ENCODE peak calls at places on chromosome 10, in seven cellular contexts. J is prostate gland, Z is lung, K is heart right ventricle, P is H7, R is AG10803, X is thyroid gland. A is an unnamed sample.

GRCh38 chr10:1202343-1202742 is 146.2 kb downstream of the WDR37 start:
- DNase-seq in X (no peak), Z (no peak), J (no peak), K (no peak), R (no peak), P (no peak), A (no peak)

GRCh38 chr10:126349096-126349495 is 39.2 kb downstream of the ADAM12 start:
- DNase-seq in X (no peak), J (no peak), Z (no peak), K (no peak), R (peak), P (no peak), A (no peak)

GRCh38 chr10:79004311-79004710 is 64.5 kb upstream of the ZMIZ1 start:
- DNase-seq in X (peak), Z (no peak), J (no peak), R (no peak), K (no peak), P (no peak), A (no peak)

GRCh38 chr10:131641231-131641630 is 259.6 kb upstream of the PPP2R2D start:
- DNase-seq in Z (peak), R (no peak), J (no peak), P (peak), X (no peak), K (no peak), A (no peak)

GRCh38 chr10:100872034-100872791 is 40.5 kb upstream of the SLF2 start:
- DNase-seq in Z (no peak), K (no peak), P (peak), X (no peak), R (no peak), J (no peak), A (peak)

GRCh38 chr10:58666024-58666423 is 153.4 kb downstream of the BICC1 start:
- DNase-seq in J (peak), Z (no peak), X (peak), K (no peak), R (no peak), P (no peak), A (no peak)

GRCh38 chr10:88865281-88865876 is 13.7 kb upstream of the ANKRD22 start:
- DNase-seq in P (no peak), J (peak), X (no peak), Z (no peak), R (no peak), K (no peak), A (no peak)

GRCh38 chr10:45602082-45602730 is 70.4 kb downstream of the ZFAND4 start:
- DNase-seq in R (peak), K (no peak), J (no peak), P (no peak), Z (no peak), X (no peak), A (no peak)

GRCh38 chr10:91617073-91617580 is 15.7 kb downstream of the PPP1R3C start:
- DNase-seq in R (peak), Z (no peak), K (no peak), P (no peak), X (no peak), J (no peak), A (no peak)

GRCh38 chr10:86647773-86648705 is 6.3 kb upstream of the OPN4 start:
- DNase-seq in J (no peak), P (peak), R (no peak), X (no peak), Z (no peak), K (no peak), A (no peak)

GRCh38 chr10:79942261-79943185 is 6.4 kb downstream of the SFTPD start:
- DNase-seq in X (no peak), K (no peak), R (no peak), Z (peak), P (no peak), J (no peak), A (no peak)

GRCh38 chr10:12130237-12130872 is 878 bp downstream of the SEC61A2 start:
- DNase-seq in Z (peak), R (peak), K (peak), J (no peak), P (peak), X (peak), A (no peak)

GRCh38 chr10:3635248-3635647 is 149.8 kb downstream of the KLF6 start:
- DNase-seq in K (no peak), X (no peak), Z (no peak), P (no peak), J (no peak), R (no peak), A (no peak)

GRCh38 chr10:113362645-113363091 is 190.2 kb upstream of the HABP2 start:
- DNase-seq in R (peak), P (no peak), K (no peak), J (no peak), Z (no peak), X (peak), A (no peak)

GRCh38 chr10:100146875-100147665 is 38.8 kb downstream of the ERLIN1 start:
- DNase-seq in R (peak), X (no peak), P (no peak), K (no peak), Z (no peak), J (no peak), A (no peak)

GRCh38 chr10:126924180-126924914 is 19.1 kb downstream of the DOCK1 start:
- DNase-seq in X (no peak), R (no peak), J (no peak), Z (no peak), P (no peak), K (no peak), A (no peak)

GRCh38 chr10:9069136-9069535 is 1014.6 kb downstream of the GATA3 start:
- DNase-seq in K (no peak), R (no peak), J (no peak), P (no peak), Z (no peak), X (no peak), A (no peak)

GRCh38 chr10:78960316-78960800 is 108.4 kb upstream of the ZMIZ1 start:
- DNase-seq in J (peak), P (no peak), X (peak), R (peak), Z (peak), K (peak), A (no peak)

GRCh38 chr10:119028900-119029612 is 458 bp upstream of the NANOS1 start:
- DNase-seq in X (peak), K (peak), R (peak), Z (peak), P (peak), J (peak), A (peak)

GRCh38 chr10:50653142-50653541 is 29.4 kb upstream of the SGMS1 start:
- DNase-seq in X (peak), K (no peak), P (peak), Z (no peak), J (peak), R (peak), A (peak)

GRCh38 chr10:101230185-101230917 is 1.1 kb upstream of the LBX1 start:
- DNase-seq in X (no peak), Z (no peak), J (no peak), K (no peak), P (peak), R (no peak), A (no peak)

GRCh38 chr10:126905776-126906703 is 812 bp downstream of the DOCK1 start:
- DNase-seq in P (peak), K (peak), J (no peak), Z (no peak), X (peak), R (peak), A (no peak)

GRCh38 chr10:131948501-131948900 is 33.2 kb downstream of the BNIP3 start:
- DNase-seq in Z (no peak), K (no peak), P (no peak), X (no peak), J (no peak), R (no peak), A (no peak)

GRCh38 chr10:99395750-99396445 is 34.5 kb downstream of the GOT1 start:
- DNase-seq in R (peak), P (no peak), X (no peak), J (peak), Z (no peak), K (no peak), A (no peak)

GRCh38 chr10:29328988-29329387 is 40.1 kb downstream of the LYZL1 start:
- DNase-seq in Z (no peak), X (no peak), K (peak), R (peak), J (no peak), P (no peak), A (no peak)

GRCh38 chr10:116699049-116699782 is 43.1 kb downstream of the HSPA12A start:
- DNase-seq in J (no peak), P (no peak), Z (no peak), R (no peak), K (peak), X (no peak), A (no peak)

GRCh38 chr10:35056686-35057085 is 33.5 kb downstream of the CUL2 start:
- DNase-seq in R (no peak), P (no peak), J (no peak), Z (no peak), K (no peak), X (no peak), A (no peak)

GRCh38 chr10:114403545-114404161 is 649 bp downstream of the AFAP1L2 start:
- DNase-seq in K (no peak), X (peak), J (no peak), Z (no peak), P (peak), R (no peak), A (no peak)

GRCh38 chr10:100874702-100875483 is 37.9 kb upstream of the SLF2 start:
- DNase-seq in X (no peak), P (no peak), J (no peak), K (no peak), Z (no peak), R (no peak), A (no peak)

GRCh38 chr10:124736491-124737136 is 7.6 kb downstream of the FAM53B start:
- DNase-seq in R (peak), K (peak), X (peak), Z (peak), P (peak), J (peak), A (no peak)

GRCh38 chr10:132305654-132306340 is 2.0 kb downstream of the STK32C start:
- DNase-seq in Z (no peak), K (no peak), R (no peak), X (no peak), J (no peak), P (no peak), A (no peak)

GRCh38 chr10:78754269-78755074 is 314.3 kb upstream of the ZMIZ1 start:
- DNase-seq in P (no peak), X (peak), K (no peak), R (peak), J (no peak), Z (no peak), A (no peak)

GRCh38 chr10:122072491-122072890 is 83.5 kb downstream of the TACC2 start:
- DNase-seq in J (no peak), K (no peak), Z (no peak), X (no peak), P (no peak), R (no peak), A (no peak)

GRCh38 chr10:8069627-8070026 is 15.1 kb downstream of the GATA3 start:
- DNase-seq in R (peak), P (no peak), Z (no peak), K (no peak), X (no peak), J (no peak), A (no peak)

GRCh38 chr10:85124592-85124991 is 796.2 kb downstream of the CCSER2 start:
- DNase-seq in R (no peak), X (peak), J (no peak), P (no peak), Z (no peak), K (peak), A (no peak)

GRCh38 chr10:132489053-132489703 is 48.4 kb upstream of the INPP5A start:
- DNase-seq in P (peak), K (no peak), J (no peak), R (peak), X (no peak), Z (no peak), A (no peak)

GRCh38 chr10:107011113-107011512 is 153.4 kb downstream of the SORCS1 start:
- DNase-seq in X (no peak), Z (no peak), P (peak), J (no peak), K (no peak), R (no peak), A (no peak)

GRCh38 chr10:30437039-30437781 is 3.2 kb downstream of the MAP3K8 start:
- DNase-seq in J (no peak), K (no peak), R (peak), P (no peak), X (peak), Z (peak), A (no peak)
- H3K4me3 ChIP-seq in J (no peak), K (peak), R (peak), P (no peak), X (peak), Z (peak), A (peak)

DNA sequence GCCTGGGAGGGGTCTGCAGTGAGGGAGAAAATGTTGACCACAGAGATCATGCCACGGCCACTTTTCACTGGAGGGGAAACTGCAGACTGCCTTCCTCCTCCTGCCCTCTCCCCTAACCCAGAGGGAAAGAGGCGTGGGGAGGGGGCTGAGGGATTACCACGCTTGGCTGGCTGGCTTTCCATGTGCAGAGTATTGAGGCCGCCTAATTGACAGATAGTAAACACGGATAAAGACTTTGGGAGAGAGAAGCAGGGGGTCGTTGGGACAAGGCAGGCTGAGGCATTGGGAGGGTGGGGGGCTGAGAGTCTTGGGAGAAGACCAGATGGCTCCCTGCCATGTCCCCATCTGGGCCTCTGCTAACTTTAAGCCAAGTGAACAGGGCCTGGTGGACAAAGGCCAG is 55.5 kb upstream of the MXI1 start:
- DNase-seq in R (no peak), J (no peak), K (no peak), X (no peak), Z (no peak), P (peak), A (no peak)
- H3K4me3 ChIP-seq in R (no peak), J (no peak), K (no peak), X (no peak), Z (no peak), P (no peak), A (no peak)

DNA sequence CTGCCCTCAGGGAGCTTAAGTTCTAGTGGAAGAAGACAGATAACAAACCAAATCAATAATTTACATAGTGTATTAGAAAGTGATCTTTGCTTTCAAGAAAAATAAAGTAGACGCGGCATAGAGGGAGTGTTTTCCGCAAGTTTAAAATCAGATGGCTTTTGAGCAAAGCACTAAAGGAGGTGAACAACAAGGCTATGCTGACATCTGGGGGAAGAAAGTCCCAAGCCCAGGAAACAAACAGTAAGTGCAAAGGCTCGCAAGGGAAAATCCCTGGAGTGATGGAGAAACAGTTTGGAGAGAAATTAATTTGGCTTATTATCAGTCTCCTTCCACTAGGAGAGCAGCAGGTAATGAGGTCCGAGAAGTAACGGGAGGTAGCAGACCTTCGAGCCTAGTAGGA is 1.9 kb upstream of the CNNM2 start:
- DNase-seq in J (no peak), X (no peak), K (no peak), Z (no peak), P (no peak), R (no peak), A (no peak)
- H3K4me3 ChIP-seq in J (no peak), X (no peak), K (no peak), Z (no peak), P (no peak), R (no peak), A (no peak)

GRCh38 chr10:70480254-70480861 is 1.8 kb downstream of the PALD1 start:
- DNase-seq in K (no peak), R (no peak), J (no peak), P (peak), Z (no peak), X (no peak), A (no peak)
- H3K4me3 ChIP-seq in K (peak), R (no peak), J (no peak), P (no peak), Z (no peak), X (peak), A (peak)

GRCh38 chr10:47144525-47144924 is 155.5 kb upstream of the GDF10 start:
- DNase-seq in R (no peak), X (no peak), J (no peak), P (no peak), Z (no peak), K (no peak), A (no peak)
- H3K4me3 ChIP-seq in R (no peak), X (no peak), J (no peak), P (no peak), Z (no peak), K (no peak), A (no peak)